ENCODE peak calls at places on chromosomes 16 and 17, in five cellular contexts. X is A549, O is EL, C is Calu3, P is IMR-90. V is an unnamed sample.

GRCh38 chr17:69084911-69085310 is 24.2 kb upstream of the ABCA9 start:
- DNase-seq in X (peak), O (no peak), C (peak), P (no peak), V (no peak)

GRCh38 chr16:48299471-48299870 is 52.1 kb upstream of the ABCC11 start:
- DNase-seq in X (no peak), O (no peak), C (no peak), P (no peak), V (no peak)

GRCh38 chr16:8740775-8741355 is 56.6 kb downstream of the TMEM186 start:
- DNase-seq in X (no peak), O (no peak), C (no peak), P (no peak), V (no peak)

GRCh38 chr17:73455050-73455687 is 143.4 kb upstream of the CDC42EP4 start:
- DNase-seq in X (no peak), O (no peak), C (no peak), P (no peak), V (no peak)

GRCh38 chr17:72710185-72710584 is 382.3 kb downstream of the SLC39A11 start:
- DNase-seq in X (no peak), O (no peak), C (no peak), P (no peak), V (no peak)

GRCh38 chr17:50148226-50149098 is 2.0 kb downstream of the PPP1R9B start:
- DNase-seq in X (peak), O (peak), C (peak), P (peak), V (peak)

GRCh38 chr17:28372203-28372944 is 880 bp downstream of the SARM1 start:
- DNase-seq in X (no peak), O (peak), C (no peak), P (peak), V (peak)

GRCh38 chr17:21815352-21816063 is 123.2 kb downstream of the KCNJ18 start:
- DNase-seq in X (no peak), O (no peak), C (no peak), P (no peak), V (no peak)

GRCh38 chr17:72233981-72234380 is 113.2 kb downstream of the SOX9 start:
- DNase-seq in X (no peak), O (no peak), C (no peak), P (no peak), V (no peak)

GRCh38 chr16:17070882-17071592 is 399.7 kb downstream of the XYLT1 start:
- DNase-seq in X (peak), O (no peak), C (no peak), P (no peak), V (no peak)